ENCODE peak calls at places on chromosomes 13 and 19, in five cellular contexts. One of them, this sample, is unnamed.

GRCh38 chr13:114099191-114099590 is 33.2 kb downstream of the RASA3 start:
- DNase-seq in Karpas-422: no peak
- DNase-seq in hippocampal formation: no peak
- DNase-seq in occipital lobe: peak; percentile 76
- DNase-seq in posterior cingulate gyrus: peak; percentile 96
- DNase-seq in this sample: no peak

GRCh38 chr19:57830071-57830602 is at the start of gene ZNF587B:
- DNase-seq in Karpas-422: no peak
- DNase-seq in hippocampal formation: peak; percentile 18
- DNase-seq in occipital lobe: peak; percentile 56
- DNase-seq in posterior cingulate gyrus: peak; percentile 96
- DNase-seq in this sample: peak; percentile 26

GRCh38 chr19:54201172-54201701 is 579 bp downstream of the RPS9 start:
- DNase-seq in Karpas-422: no peak
- DNase-seq in hippocampal formation: no peak
- DNase-seq in occipital lobe: no peak
- DNase-seq in posterior cingulate gyrus: peak; percentile 82
- DNase-seq in this sample: no peak

GRCh38 chr19:2722541-2723344 is 1.6 kb upstream of the DIRAS1 start:
- DNase-seq in Karpas-422: no peak
- DNase-seq in hippocampal formation: no peak
- DNase-seq in occipital lobe: peak; percentile 39
- DNase-seq in posterior cingulate gyrus: peak; percentile 95
- DNase-seq in this sample: no peak

GRCh38 chr19:40229484-40229883 is 3.0 kb upstream of the CCNP start:
- DNase-seq in Karpas-422: no peak
- DNase-seq in hippocampal formation: no peak
- DNase-seq in occipital lobe: no peak
- DNase-seq in posterior cingulate gyrus: peak; percentile 18
- DNase-seq in this sample: no peak

GRCh38 chr13:92187378-92187989 is 789.1 kb downstream of the GPC5 start:
- DNase-seq in Karpas-422: peak; percentile 78
- DNase-seq in hippocampal formation: no peak
- DNase-seq in occipital lobe: peak; percentile 0
- DNase-seq in posterior cingulate gyrus: no peak
- DNase-seq in this sample: peak; percentile 29

GRCh38 chr19:18725755-18726416 is 42.4 kb downstream of the CRTC1 start:
- DNase-seq in Karpas-422: no peak
- DNase-seq in hippocampal formation: no peak
- DNase-seq in occipital lobe: no peak
- DNase-seq in posterior cingulate gyrus: peak; percentile 83
- DNase-seq in this sample: no peak

GRCh38 chr13:64428196-64428595 is 2801.9 kb downstream of the PCDH9 start:
- DNase-seq in Karpas-422: no peak
- DNase-seq in hippocampal formation: no peak
- DNase-seq in occipital lobe: no peak
- DNase-seq in posterior cingulate gyrus: no peak
- DNase-seq in this sample: no peak

GRCh38 chr19:45667620-45668341 is at the start of gene GIPR:
- DNase-seq in Karpas-422: peak; percentile 89
- DNase-seq in hippocampal formation: peak; percentile 45
- DNase-seq in occipital lobe: no peak
- DNase-seq in posterior cingulate gyrus: no peak
- DNase-seq in this sample: no peak

GRCh38 chr13:19597523-19597922 is 35.9 kb upstream of the MPHOSPH8 start:
- DNase-seq in Karpas-422: no peak
- DNase-seq in hippocampal formation: no peak
- DNase-seq in occipital lobe: no peak
- DNase-seq in posterior cingulate gyrus: peak; percentile 59
- DNase-seq in this sample: no peak